ENCODE peak calls at places on chromosomes 1 and 21, in five cellular contexts. E is iPS-NIHi11, B is LHCN-M2, W is K562, U is fibroblast of villous mesenchyme. G is an unnamed sample.
A peak's percentile ranks its signal among the peaks of the same experiment; 100 is the strongest.

GRCh38 chr1:52739699-52740467 is 13.6 kb downstream of the ZYG11B start:
- DNase-seq in E (no peak), B (no peak), W (no peak), U (no peak), G (no peak)

GRCh38 chr1:117210831-117211261 is at the start of gene VTCN1:
- DNase-seq in E (no peak), B (no peak), W (no peak), U (no peak), G (peak; percentile 97)

GRCh38 chr1:16324456-16324890 is 27.8 kb downstream of the FBXO42 start:
- DNase-seq in E (no peak), B (peak; percentile 80), W (no peak), U (peak; percentile 65), G (peak; percentile 79)

GRCh38 chr1:84785231-84785630 is 95.0 kb upstream of the SSX2IP start:
- DNase-seq in E (no peak), B (no peak), W (no peak), U (peak; percentile 26), G (no peak)

GRCh38 chr21:36803051-36803709 is 104.3 kb downstream of the SIM2 start:
- DNase-seq in E (no peak), B (no peak), W (no peak), U (no peak), G (no peak)

GRCh38 chr1:5949074-5949760 is 43.0 kb downstream of the NPHP4 start:
- DNase-seq in E (peak; percentile 70), B (peak; percentile 25), W (peak; percentile 69), U (no peak), G (peak; percentile 51)

GRCh38 chr1:75328691-75329090 is 194.5 kb downstream of the LHX8 start:
- DNase-seq in E (peak; percentile 40), B (no peak), W (no peak), U (no peak), G (peak; percentile 56)

GRCh38 chr1:53367503-53368313 is 39.8 kb upstream of the LRP8 start:
- DNase-seq in E (no peak), B (no peak), W (peak; percentile 43), U (no peak), G (peak; percentile 53)

GRCh38 chr1:107252271-107252670 is 111.4 kb downstream of the NTNG1 start:
- DNase-seq in E (no peak), B (no peak), W (no peak), U (no peak), G (no peak)

GRCh38 chr1:64864018-64864945 is 102.1 kb downstream of the JAK1 start:
- DNase-seq in E (no peak), B (no peak), W (peak; percentile 64), U (no peak), G (peak; percentile 47)

GRCh38 chr21:18602711-18603110 is 199.1 kb upstream of the TMPRSS15 start:
- DNase-seq in E (no peak), B (no peak), W (no peak), U (no peak), G (no peak)

GRCh38 chr1:18893120-18893519 is 9.2 kb downstream of the ALDH4A1 start:
- DNase-seq in E (no peak), B (no peak), W (no peak), U (no peak), G (no peak)

GRCh38 chr1:26848947-26849774 is 13.8 kb upstream of the SFN start:
- DNase-seq in E (no peak), B (peak; percentile 92), W (no peak), U (peak; percentile 49), G (peak; percentile 45)

GRCh38 chr21:35559881-35560280 is 500.4 kb downstream of the SETD4 start:
- DNase-seq in E (no peak), B (peak; percentile 74), W (no peak), U (peak; percentile 60), G (no peak)